ENCODE peak calls at places on chromosomes 4 and X, in four cellular contexts. A, F, T and Z are unnamed samples.
A peak's percentile ranks its signal among the peaks of the same experiment; 100 is the strongest.

GRCh38 chr4:28481565-28481964 is 1620.9 kb downstream of the STIM2 start:
- DNase-seq in T (no peak), F (no peak), A (no peak), Z (no peak)

GRCh38 chrX:109740076-109740809 is 7.2 kb upstream of the ACSL4 start:
- DNase-seq in T (no peak), A (peak; percentile 76), F (no peak), Z (peak; percentile 34)

GRCh38 chr4:109215511-109215910 is 86.9 kb downstream of the COL25A1 start:
- DNase-seq in T (no peak), A (no peak), F (no peak), Z (no peak)

GRCh38 chrX:17737707-17738001 is 361 bp downstream of the SCML1 start:
- DNase-seq in A (no peak), T (no peak), F (no peak), Z (no peak)

GRCh38 chrX:71198066-71198465 is 25.0 kb upstream of the GJB1 start:
- DNase-seq in A (no peak), T (no peak), F (peak; percentile 46), Z (no peak)

GRCh38 chr4:126777649-126778048 is 855.1 kb upstream of the INTU start:
- DNase-seq in F (no peak), T (peak; percentile 70), A (peak; percentile 80), Z (peak; percentile 79)

GRCh38 chr4:1375051-1375721 is 28.2 kb downstream of the UVSSA start:
- DNase-seq in F (no peak), T (no peak), A (no peak), Z (no peak)

GRCh38 chr4:137998666-137999429 is 243.3 kb downstream of the SLC7A11 start:
- DNase-seq in F (no peak), A (peak; percentile 55), T (peak; percentile 71), Z (no peak)

GRCh38 chr4:74033721-74034120 is 4.8 kb downstream of the CXCL3 start:
- DNase-seq in T (peak; percentile 30), A (peak; percentile 88), F (no peak), Z (no peak)

GRCh38 chrX:23844502-23845138 is 61.6 kb downstream of the SAT1 start:
- DNase-seq in T (peak; percentile 38), F (no peak), A (no peak), Z (peak; percentile 35)

GRCh38 chr4:187227907-187228699 is 504.4 kb upstream of the FAT1 start:
- DNase-seq in T (no peak), F (no peak), A (no peak), Z (no peak)

GRCh38 chrX:82342531-82342930 is 1140.6 kb downstream of the SH3BGRL start:
- DNase-seq in T (no peak), F (no peak), A (no peak), Z (no peak)

GRCh38 chr4:7398104-7398423 is 36.7 kb downstream of the PSAPL1 start:
- DNase-seq in T (no peak), F (peak; percentile 30), A (peak; percentile 5), Z (no peak)

GRCh38 chrX:151750511-151750910 is 16.0 kb downstream of the CNGA2 start:
- DNase-seq in A (no peak), T (no peak), F (no peak), Z (no peak)

GRCh38 chr4:56619160-56619559 is 61.9 kb downstream of the HOPX start:
- DNase-seq in T (peak; percentile 9), F (no peak), A (peak; percentile 12), Z (peak; percentile 74)

GRCh38 chrX:348461-349117 is 30.0 kb upstream of the GTPBP6 start:
- DNase-seq in F (no peak), A (peak; percentile 13), T (peak; percentile 5), Z (no peak)

GRCh38 chrX:7927259-7928167 is at the start of gene PNPLA4:
- DNase-seq in F (no peak), T (peak; percentile 65), A (peak; percentile 72), Z (peak; percentile 86)
- TF ChIP-seq CTCF in F (no peak), T (peak; percentile 26), A (no peak), Z (peak; percentile 14)

DNA sequence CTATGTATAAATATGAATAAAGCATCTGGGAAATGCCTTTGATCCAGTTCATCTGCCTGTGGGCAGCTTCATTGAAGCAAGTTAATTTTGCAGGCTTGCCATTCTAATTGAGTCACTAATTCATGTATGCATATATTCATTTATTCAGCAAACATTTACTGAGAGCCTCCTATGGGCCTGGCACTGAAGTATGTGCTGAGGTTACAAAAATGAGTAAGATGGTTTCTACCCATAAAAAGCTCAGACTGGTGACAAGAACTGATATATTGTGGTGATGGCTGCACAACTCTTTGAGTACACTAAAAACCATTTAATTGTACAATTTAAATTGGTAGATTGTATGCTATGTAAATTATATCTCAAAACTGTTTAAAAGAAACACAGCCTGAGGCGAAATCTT is 1.1 kb upstream of the MRPL1 start:
- DNase-seq in T (no peak), F (no peak), A (no peak), Z (peak; percentile 33)
- H3K4me3 ChIP-seq in T (no peak overlapping the region), F (peak overlapping the region; percentile 94), A (no peak overlapping the region), Z (peak overlapping the region; percentile 98)

DNA sequence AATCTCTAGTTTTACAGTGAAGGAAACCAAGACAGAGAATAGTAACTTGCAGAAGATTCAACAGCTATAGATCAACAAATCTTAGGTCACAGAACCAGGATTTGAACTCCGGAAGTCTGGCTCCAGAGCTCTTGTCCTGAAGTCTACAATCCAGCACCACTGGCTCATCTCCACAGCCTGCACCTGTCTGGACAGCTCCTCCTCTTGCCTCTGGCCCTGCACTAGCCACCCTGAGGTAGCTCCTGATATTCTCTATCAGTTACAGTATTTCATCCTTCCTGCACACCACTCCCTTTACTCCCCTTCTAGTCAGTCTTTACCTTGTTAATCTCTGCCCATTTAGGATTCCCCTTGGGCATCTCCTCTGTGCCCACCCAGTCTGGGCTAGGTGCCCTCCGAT is 58.1 kb upstream of the LNX1 start:
- DNase-seq in T (no peak), F (no peak), A (no peak), Z (no peak)
- TF ChIP-seq CTCF in T (no peak), F (no peak), A (no peak), Z (no peak)

DNA sequence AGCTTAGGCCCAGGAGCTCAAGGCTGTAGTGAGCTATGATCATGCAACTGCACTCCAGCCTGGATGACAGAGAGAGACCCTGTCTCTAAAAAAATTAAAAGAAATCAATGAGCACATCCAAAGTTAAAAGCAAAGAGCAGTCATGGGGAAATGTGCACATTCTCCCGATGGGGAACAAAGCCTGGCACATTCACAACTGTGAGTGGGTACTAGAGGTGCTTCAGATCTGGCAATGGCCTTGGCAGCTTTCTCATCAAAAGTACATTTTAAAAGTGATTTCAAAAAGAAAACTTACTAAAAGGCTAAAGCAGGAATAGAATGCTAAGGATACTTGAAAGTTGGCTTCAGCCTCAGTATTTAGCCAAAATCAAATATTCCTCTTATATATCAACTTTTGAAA is 145.9 kb upstream of the MAOA start:
- DNase-seq in F (no peak), T (no peak), A (no peak), Z (no peak)
- H3K4me3 ChIP-seq in F (no peak overlapping the region), T (no peak overlapping the region), A (no peak overlapping the region), Z (no peak overlapping the region)

GRCh38 chrX:135295944-135296305 is 13.4 kb upstream of the ETDC start:
- DNase-seq in T (no peak), F (no peak), A (no peak), Z (no peak)

DNA sequence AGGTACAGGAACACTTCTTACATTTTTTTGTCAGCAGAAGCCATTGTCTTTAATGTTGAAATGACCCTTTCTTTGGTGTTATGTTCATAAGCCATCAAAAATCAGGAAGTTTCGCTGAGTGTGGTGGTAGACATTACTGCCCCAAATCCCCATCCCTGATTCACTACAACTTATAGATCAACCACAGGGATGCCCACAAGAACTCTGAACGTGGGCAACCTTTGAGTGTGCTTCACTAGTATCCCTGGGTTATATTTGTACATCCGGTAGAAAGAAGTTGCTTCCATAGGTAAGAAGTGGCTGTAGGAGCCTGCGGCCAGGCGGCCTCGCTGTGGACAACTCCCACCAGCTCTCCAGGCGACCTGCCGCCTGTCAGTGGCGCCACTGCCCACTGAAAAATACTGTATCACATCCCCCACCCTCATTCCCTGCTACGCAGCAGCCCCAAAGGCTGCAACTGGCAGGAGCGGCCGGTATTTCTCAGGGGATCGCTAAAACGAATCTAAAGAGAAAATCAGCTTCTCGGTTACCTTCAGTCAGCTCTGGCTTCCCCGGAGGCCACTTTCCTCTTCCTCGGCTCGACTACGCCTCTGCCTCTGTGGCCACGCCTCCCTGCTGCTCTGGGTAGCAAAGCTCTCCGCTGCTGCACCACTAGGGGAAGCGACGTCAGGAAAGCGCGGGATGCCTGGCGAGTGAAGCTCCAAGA is 13.9 kb upstream of the ETDC start:
- DNase-seq in F (no peak), T (peak; percentile 22), A (peak; percentile 25), Z (peak; percentile 55)
- TF ChIP-seq CTCF in F (no peak), T (peak; percentile 35), A (peak; percentile 19), Z (no peak)